ENCODE peak calls at places on chromosomes 2 and 18, in five cellular contexts. F is choroid plexus epithelial cell, J is colonic mucosa, S is dorsolateral prefrontal cortex, V is suprapubic skin. E is an unnamed sample.

GRCh38 chr18:75390854-75391253 is 36.6 kb downstream of the SMIM21 start:
- DNase-seq in J (no peak), V (no peak), S (no peak), F (no peak), E (no peak)

GRCh38 chr2:178484245-178485041 is 4.2 kb downstream of the PLEKHA3 start:
- DNase-seq in S (peak), V (no peak), J (peak), F (peak), E (no peak)

GRCh38 chr2:47119001-47119400 is 36.1 kb downstream of the STPG4 start:
- DNase-seq in F (peak), V (no peak), S (no peak), J (no peak), E (no peak)

GRCh38 chr18:74788657-74789056 is 191.0 kb downstream of the ZNF407 start:
- DNase-seq in F (no peak), S (no peak), V (no peak), J (no peak), E (no peak)

GRCh38 chr2:1886405-1886992 is 142.2 kb upstream of the PXDN start:
- DNase-seq in V (no peak), S (peak), J (peak), F (peak), E (peak)

GRCh38 chr2:240757086-240757614 is 62.9 kb downstream of the KIF1A start:
- DNase-seq in S (no peak), J (no peak), F (no peak), V (no peak), E (no peak)

GRCh38 chr18:35729971-35730668 is 148.6 kb downstream of the GALNT1 start:
- DNase-seq in V (no peak), J (no peak), S (no peak), F (peak), E (no peak)

GRCh38 chr2:180742809-180743208 is 237.6 kb upstream of the UBE2E3 start:
- DNase-seq in S (no peak), J (no peak), V (no peak), F (peak), E (no peak)

GRCh38 chr2:34815052-34815741 is 1216.1 kb upstream of the FAM98A start:
- DNase-seq in J (no peak), F (no peak), S (no peak), V (no peak), E (no peak)

GRCh38 chr2:27870724-27871123 is 19.5 kb downstream of the RBKS start:
- DNase-seq in V (no peak), J (no peak), S (no peak), F (no peak), E (no peak)

GRCh38 chr2:200181732-200182131 is 124.8 kb upstream of the SPATS2L start:
- DNase-seq in S (no peak), F (no peak), J (no peak), V (no peak), E (no peak)

GRCh38 chr2:1730047-1730937 is 14.0 kb downstream of the PXDN start:
- DNase-seq in V (peak), J (peak), F (peak), S (peak), E (no peak)

GRCh38 chr2:121186261-121186660 is 98.7 kb downstream of the TFCP2L1 start:
- DNase-seq in F (no peak), V (peak), J (no peak), S (no peak), E (no peak)

GRCh38 chr2:60554649-60555065 is 1.2 kb upstream of the BCL11A start:
- DNase-seq in S (no peak), V (no peak), J (peak), F (no peak), E (no peak)

GRCh38 chr2:84970956-84971798 is at the start of gene KCMF1:
- DNase-seq in J (peak), S (peak), F (peak), V (peak), E (peak)

GRCh38 chr2:219576505-219577388 is 4.6 kb downstream of the INHA start:
- DNase-seq in V (no peak), S (no peak), J (no peak), F (no peak), E (no peak)

GRCh38 chr2:192035731-192036442 is 158.8 kb downstream of the TMEFF2 start:
- DNase-seq in S (no peak), J (no peak), V (no peak), F (peak), E (no peak)

GRCh38 chr2:26612522-26613240 is 28.5 kb downstream of the CIB4 start:
- DNase-seq in F (no peak), J (peak), V (peak), S (no peak), E (peak)

GRCh38 chr2:196322963-196323810 is 151.8 kb upstream of the STK17B start:
- DNase-seq in F (peak), J (no peak), V (no peak), S (no peak), E (no peak)

GRCh38 chr2:168920504-168921157 is 19.5 kb downstream of the G6PC2 start:
- DNase-seq in J (no peak), S (no peak), V (no peak), F (peak), E (peak)

GRCh38 chr2:64165696-64166095 is 21.5 kb upstream of the PELI1 start:
- DNase-seq in S (no peak), J (no peak), V (no peak), F (peak), E (no peak)

GRCh38 chr2:3303583-3304406 is 73.8 kb downstream of the EIPR1 start:
- DNase-seq in F (peak), V (peak), J (peak), S (peak), E (peak)

GRCh38 chr2:167212054-167212648 is 323.9 kb downstream of the XIRP2 start:
- DNase-seq in F (peak), V (no peak), S (peak), J (peak), E (peak)

GRCh38 chr18:22250591-22250996 is 81.2 kb downstream of the GATA6 start:
- DNase-seq in F (no peak), J (peak), S (no peak), V (no peak), E (no peak)

GRCh38 chr2:192886636-192887035 is 691.9 kb upstream of the TMEFF2 start:
- DNase-seq in V (no peak), S (no peak), F (no peak), J (no peak), E (no peak)

E was measured in MV-4-11.